ENCODE peak calls at places on chromosome 6, in nine cellular contexts. G is ovary, S is A549, R is K562, A is stomach, I is transverse colon, B is HepG2, U is tibial nerve, Q is GM12878. K is an unnamed sample.

GRCh38 chr6:53432318-53433161 is 83.8 kb upstream of the ELOVL5 start:
- DNase-seq in G (no peak), S (no peak), R (no peak), A (no peak), I (no peak), B (peak), U (no peak), Q (no peak), K (no peak)

GRCh38 chr6:166555066-166555465 is 31.4 kb downstream of the RAMACL start:
- DNase-seq in G (no peak), S (no peak), R (no peak), A (no peak), I (no peak), B (no peak), U (no peak), Q (no peak), K (no peak)

GRCh38 chr6:6179858-6180257 is 140.6 kb downstream of the F13A1 start:
- DNase-seq in G (no peak), S (no peak), R (no peak), A (no peak), I (no peak), B (no peak), U (no peak), Q (no peak), K (no peak)

GRCh38 chr6:43361269-43361668 is 8.2 kb downstream of the ZNF318 start:
- DNase-seq in G (no peak), S (no peak), R (no peak), A (no peak), I (no peak), B (no peak), U (no peak), Q (no peak), K (no peak)

GRCh38 chr6:129195666-129196065 is 312.7 kb downstream of the LAMA2 start:
- DNase-seq in G (no peak), S (no peak), R (no peak), A (no peak), I (no peak), B (no peak), U (no peak), Q (no peak), K (no peak)

GRCh38 chr6:33426590-33427563 is 7.0 kb downstream of the SYNGAP1 start:
- DNase-seq in G (no peak), S (peak), R (no peak), A (no peak), I (no peak), B (no peak), U (no peak), Q (no peak), K (no peak)

GRCh38 chr6:17928514-17929430 is 58.7 kb downstream of the KIF13A start:
- DNase-seq in G (no peak), S (no peak), R (no peak), A (no peak), I (no peak), B (peak), U (no peak), Q (no peak), K (no peak)

GRCh38 chr6:88725111-88725711 is 238.2 kb downstream of the RNGTT start:
- DNase-seq in G (peak), S (no peak), R (no peak), A (no peak), I (no peak), B (peak), U (no peak), Q (peak), K (no peak)

GRCh38 chr6:21332077-21332476 is 261.5 kb upstream of the SOX4 start:
- DNase-seq in G (no peak), S (no peak), R (no peak), A (no peak), I (no peak), B (no peak), U (no peak), Q (no peak), K (no peak)

GRCh38 chr6:35023091-35023490 is 118.0 kb downstream of the TCP11 start:
- DNase-seq in G (no peak), S (no peak), R (no peak), A (no peak), I (no peak), B (no peak), U (no peak), Q (no peak), K (no peak)

GRCh38 chr6:132931937-132932336 is 117.6 kb downstream of the RPS12 start:
- DNase-seq in G (no peak), S (no peak), R (no peak), A (no peak), I (no peak), B (no peak), U (no peak), Q (no peak), K (no peak)

GRCh38 chr6:101386982-101387381 is 6.5 kb upstream of the GRIK2 start:
- DNase-seq in G (no peak), S (no peak), R (no peak), A (no peak), I (no peak), B (peak), U (no peak), Q (no peak), K (no peak)

GRCh38 chr6:14739830-14740229 is 506.0 kb upstream of the JARID2 start:
- DNase-seq in G (no peak), S (no peak), R (no peak), A (no peak), I (no peak), B (no peak), U (no peak), Q (no peak), K (no peak)

GRCh38 chr6:168180548-168181011 is 101.6 kb upstream of the FRMD1 start:
- DNase-seq in G (no peak), S (no peak), R (no peak), A (peak), I (no peak), B (no peak), U (no peak), Q (peak), K (no peak)

GRCh38 chr6:10801224-10801848 is 37.0 kb downstream of the MAK start:
- DNase-seq in G (peak), S (peak), R (peak), A (peak), I (peak), B (peak), U (peak), Q (no peak), K (no peak)

GRCh38 chr6:31114970-31115849 is 610 bp downstream of the PSORS1C1 start:
- DNase-seq in G (no peak), S (peak), R (no peak), A (no peak), I (no peak), B (peak), U (no peak), Q (no peak), K (no peak)

GRCh38 chr6:145026267-145026679 is 709.0 kb downstream of the EPM2A start:
- DNase-seq in G (no peak), S (no peak), R (no peak), A (no peak), I (no peak), B (peak), U (no peak), Q (no peak), K (no peak)

GRCh38 chr6:149414009-149414408 is 13.9 kb downstream of the SUMO4 start:
- DNase-seq in G (no peak), S (no peak), R (no peak), A (no peak), I (no peak), B (no peak), U (no peak), Q (no peak), K (no peak)

GRCh38 chr6:1383729-1384548 is 5.4 kb upstream of the FOXF2 start:
- DNase-seq in G (no peak), S (no peak), R (no peak), A (no peak), I (no peak), B (no peak), U (no peak), Q (no peak), K (no peak)

DNA sequence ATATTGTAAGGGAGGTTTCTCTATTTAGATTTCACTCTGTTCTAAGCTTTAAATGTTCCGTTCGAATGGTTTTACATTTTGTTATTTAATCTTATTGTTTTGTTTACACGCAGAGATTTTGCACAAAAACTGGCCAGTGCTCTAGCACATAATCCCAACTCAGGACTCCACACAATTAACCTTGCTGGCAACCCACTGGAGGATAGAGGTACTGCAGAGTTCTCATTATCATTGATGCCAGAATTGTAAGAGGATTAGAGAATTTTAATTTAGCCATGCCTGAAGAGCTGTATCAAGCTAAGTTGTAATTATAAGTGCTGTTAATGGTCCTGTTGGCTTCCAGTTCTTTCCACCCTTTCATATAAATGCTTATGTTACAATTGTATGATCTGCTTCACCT is 179.7 kb upstream of the SCGN start:
- DNase-seq in G (no peak), S (peak), R (peak), A (no peak), I (no peak), B (no peak), U (no peak), Q (no peak), K (no peak)
- TF ChIP-seq CTCF in G (no peak), S (no peak), R (no peak), A (no peak), I (no peak), B (no peak), U (no peak), Q (no peak), K (no peak)

GRCh38 chr6:146361367-146361924 is 182.2 kb upstream of the RAB32 start:
- DNase-seq in G (no peak), S (no peak), R (no peak), A (no peak), I (no peak), B (no peak), U (no peak), Q (no peak), K (no peak)
- TF ChIP-seq EP300 in G (no peak), S (no peak), R (no peak), A (no peak), I (no peak), B (no peak), U (no peak), Q (no peak), K (no peak)

GRCh38 chr6:2760882-2761842 is 4.0 kb upstream of the WRNIP1 start:
- DNase-seq in G (no peak), S (no peak), R (peak), A (no peak), I (no peak), B (no peak), U (no peak), Q (no peak), K (no peak)
- TF ChIP-seq CTCF in G (no peak), S (no peak), R (peak), A (no peak), I (peak), B (peak), U (no peak), Q (peak), K (peak)

GRCh38 chr6:92541457-92542060 is 877.8 kb downstream of the EPHA7 start:
- DNase-seq in G (no peak), S (no peak), R (no peak), A (no peak), I (no peak), B (no peak), U (no peak), Q (no peak), K (no peak)

GRCh38 chr6:92534109-92534508 is 885.2 kb downstream of the EPHA7 start:
- DNase-seq in G (no peak), S (no peak), R (no peak), A (no peak), I (no peak), B (no peak), U (no peak), Q (no peak), K (no peak)

GRCh38 chr6:92538926-92539325 is 880.4 kb downstream of the EPHA7 start:
- DNase-seq in G (no peak), S (no peak), R (no peak), A (no peak), I (no peak), B (no peak), U (no peak), Q (no peak), K (no peak)

DNA sequence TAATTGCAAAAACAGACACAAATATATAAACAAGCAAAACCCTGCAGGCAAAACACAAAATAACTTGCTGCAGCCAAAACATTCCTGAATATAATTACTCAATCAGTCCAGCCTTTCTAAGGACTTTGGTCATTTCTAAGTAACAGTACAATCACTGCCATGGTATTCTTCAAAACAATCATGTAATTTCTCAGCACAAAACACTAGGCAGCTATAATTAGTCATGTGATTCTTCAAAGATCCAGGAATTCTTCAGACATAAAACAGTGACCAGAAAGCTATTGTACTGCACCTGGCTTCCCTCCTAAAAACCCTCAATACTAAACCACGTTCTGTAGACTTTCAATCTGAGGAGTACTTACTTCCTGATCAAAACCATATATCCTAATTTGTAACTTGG is 881.1 kb downstream of the EPHA7 start:
- DNase-seq in G (no peak), S (no peak), R (no peak), A (no peak), I (no peak), B (no peak), U (no peak), Q (no peak), K (no peak)
- TF ChIP-seq EP300 in G (no peak), S (no peak), R (no peak), A (no peak), I (no peak), B (no peak), U (no peak), Q (no peak), K (no peak)

DNA sequence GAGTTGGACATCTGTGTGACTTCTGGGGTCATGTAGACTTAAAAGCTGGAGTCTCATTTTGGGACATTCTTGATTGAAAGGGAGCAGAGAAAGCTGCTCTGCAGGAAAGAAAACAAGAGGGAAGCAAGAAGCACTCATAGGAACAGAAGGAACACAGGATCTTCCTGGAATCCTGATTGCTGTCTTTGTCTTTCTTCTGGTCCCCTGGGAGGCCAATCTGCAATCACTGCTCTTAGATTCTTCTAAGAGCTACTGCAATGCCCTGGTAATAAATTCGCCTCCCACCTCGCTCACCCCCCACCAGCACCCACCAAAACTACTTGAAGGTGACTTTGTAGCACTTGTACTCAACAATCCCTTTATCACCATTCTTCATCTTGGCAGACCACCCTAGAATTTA is 51.8 kb downstream of the SLC35B3 start:
- DNase-seq in G (no peak), S (no peak), R (no peak), A (no peak), I (no peak), B (no peak), U (no peak), Q (no peak), K (no peak)
- TF ChIP-seq CTCF in G (no peak), S (no peak), R (no peak), A (no peak), I (no peak), B (no peak), U (no peak), Q (no peak), K (no peak)

DNA sequence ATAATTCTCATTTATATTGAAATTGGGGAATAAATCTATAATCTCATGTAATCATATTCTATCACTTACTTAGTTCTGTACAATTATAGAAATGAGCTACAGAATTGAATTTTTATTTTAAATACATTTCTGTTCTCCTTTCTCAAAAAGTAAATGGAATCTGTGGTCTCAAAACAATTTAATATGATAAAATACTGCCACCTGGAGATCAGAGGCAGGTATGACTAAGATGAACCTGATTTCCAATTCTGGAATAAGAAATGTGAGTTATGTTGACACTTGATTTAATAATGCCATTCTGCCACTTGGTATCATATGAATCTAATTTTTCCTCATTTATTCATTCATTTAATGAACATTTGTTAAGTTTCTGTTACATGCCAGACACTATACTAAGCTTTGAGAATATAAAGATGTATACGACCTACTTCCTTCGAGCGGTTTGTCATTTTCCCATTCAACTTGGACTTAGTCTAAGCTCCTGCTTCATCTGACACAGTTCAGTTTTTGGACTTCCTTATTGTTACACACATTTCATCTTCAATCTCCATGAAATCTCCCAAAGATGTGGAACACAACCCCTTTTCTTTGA is 7.6 kb upstream of the CCDC28A start:
- DNase-seq in G (no peak), S (peak), R (peak), A (no peak), I (no peak), B (peak), U (peak), Q (no peak), K (no peak)
- TF ChIP-seq EP300 in G (no peak), S (no peak), R (no peak), A (no peak), I (no peak), B (no peak), U (no peak), Q (no peak), K (no peak)

GRCh38 chr6:4599924-4600323 is 176.3 kb upstream of the CDYL start:
- DNase-seq in G (no peak), S (no peak), R (no peak), A (no peak), I (no peak), B (peak), U (no peak), Q (no peak), K (no peak)
- TF ChIP-seq CTCF in G (no peak), S (no peak), R (no peak), A (no peak), I (no peak), B (no peak), U (no peak), Q (no peak), K (no peak)

K was measured in esophagus muscularis mucosa.